ENCODE peak calls at places on chromosomes 6 and 20, in four cellular contexts. One of them, this sample, is unnamed.

GRCh38 chr6:80249897-80250296 is 143.4 kb downstream of the BCKDHB start:
- DNase-seq in M059J: no peak
- DNase-seq in transverse colon: no peak
- DNase-seq in endothelial cell: no peak
- DNase-seq in this sample: no peak

GRCh38 chr6:145137425-145137824 is 597.9 kb downstream of the EPM2A start:
- DNase-seq in M059J: peak; percentile 51
- DNase-seq in transverse colon: no peak
- DNase-seq in endothelial cell: no peak
- DNase-seq in this sample: no peak

GRCh38 chr6:159654483-159655098 is 38.5 kb downstream of the SOD2 start:
- DNase-seq in M059J: peak; percentile 65
- DNase-seq in transverse colon: no peak
- DNase-seq in endothelial cell: no peak
- DNase-seq in this sample: no peak

GRCh38 chr6:124294572-124294971 is 490.9 kb downstream of the NKAIN2 start:
- DNase-seq in M059J: peak; percentile 52
- DNase-seq in transverse colon: no peak
- DNase-seq in endothelial cell: no peak
- DNase-seq in this sample: no peak

GRCh38 chr20:1437222-1437904 is 29.3 kb downstream of the NSFL1C start:
- DNase-seq in M059J: peak; percentile 80
- DNase-seq in transverse colon: peak; percentile 80
- DNase-seq in endothelial cell: peak; percentile 81
- DNase-seq in this sample: peak; percentile 74

GRCh38 chr6:168937061-168937460 is 316.6 kb downstream of the THBS2 start:
- DNase-seq in M059J: peak; percentile 76
- DNase-seq in transverse colon: no peak
- DNase-seq in endothelial cell: no peak
- DNase-seq in this sample: no peak

GRCh38 chr6:33813246-33813904 is 9.6 kb upstream of the MLN start:
- DNase-seq in M059J: no peak
- DNase-seq in transverse colon: no peak
- DNase-seq in endothelial cell: no peak
- DNase-seq in this sample: no peak

GRCh38 chr20:40953856-40954255 is 74.8 kb upstream of the TOP1 start:
- DNase-seq in M059J: peak; percentile 53
- DNase-seq in transverse colon: no peak
- DNase-seq in endothelial cell: no peak
- DNase-seq in this sample: no peak

GRCh38 chr20:19566226-19566960 is 191.7 kb upstream of the RIN2 start:
- DNase-seq in M059J: peak; percentile 88
- DNase-seq in transverse colon: no peak
- DNase-seq in endothelial cell: no peak
- DNase-seq in this sample: no peak

GRCh38 chr6:145278163-145278807 is 457.0 kb downstream of the EPM2A start:
- DNase-seq in M059J: peak; percentile 55
- DNase-seq in transverse colon: no peak
- DNase-seq in endothelial cell: no peak
- DNase-seq in this sample: no peak

GRCh38 chr6:7271205-7271534 is 41.8 kb downstream of the SSR1 start:
- DNase-seq in M059J: no peak
- DNase-seq in transverse colon: no peak
- DNase-seq in endothelial cell: no peak
- DNase-seq in this sample: no peak

GRCh38 chr6:161143663-161144430 is 130.0 kb downstream of the AGPAT4 start:
- DNase-seq in M059J: no peak
- DNase-seq in transverse colon: no peak
- DNase-seq in endothelial cell: no peak
- DNase-seq in this sample: no peak

GRCh38 chr6:156988276-156989158 is 211.3 kb downstream of the ARID1B start:
- DNase-seq in M059J: peak; percentile 60
- DNase-seq in transverse colon: peak; percentile 47
- DNase-seq in endothelial cell: no peak
- DNase-seq in this sample: no peak

GRCh38 chr6:2412731-2413130 is 167.3 kb upstream of the GMDS start:
- DNase-seq in M059J: peak; percentile 63
- DNase-seq in transverse colon: no peak
- DNase-seq in endothelial cell: no peak
- DNase-seq in this sample: no peak

GRCh38 chr6:29625337-29625930 is 7.5 kb downstream of the GABBR1 start:
- DNase-seq in M059J: no peak
- DNase-seq in transverse colon: no peak
- DNase-seq in endothelial cell: no peak
- DNase-seq in this sample: no peak

GRCh38 chr20:50308166-50308512 is 117.5 kb downstream of the CEBPB start:
- DNase-seq in M059J: no peak
- DNase-seq in transverse colon: no peak
- DNase-seq in endothelial cell: no peak
- DNase-seq in this sample: no peak

GRCh38 chr20:35640724-35641123 is 24.0 kb downstream of the CPNE1 start:
- DNase-seq in M059J: no peak
- DNase-seq in transverse colon: no peak
- DNase-seq in endothelial cell: no peak
- DNase-seq in this sample: no peak

GRCh38 chr6:69866351-69867074 is at the start of gene COL19A1:
- DNase-seq in M059J: peak; percentile 4
- DNase-seq in transverse colon: peak; percentile 32
- DNase-seq in endothelial cell: peak; percentile 26
- DNase-seq in this sample: peak; percentile 19

GRCh38 chr6:151940307-151940706 is 132.8 kb downstream of the ESR1 start:
- DNase-seq in M059J: no peak
- DNase-seq in transverse colon: no peak
- DNase-seq in endothelial cell: no peak
- DNase-seq in this sample: no peak

GRCh38 chr6:166952567-166953464 is 3.5 kb downstream of the RNASET2 start:
- DNase-seq in M059J: no peak
- DNase-seq in transverse colon: no peak
- DNase-seq in endothelial cell: no peak
- DNase-seq in this sample: peak; percentile 57

GRCh38 chr6:31713991-31714684 is 1.0 kb upstream of the LY6G6D start:
- DNase-seq in M059J: no peak
- DNase-seq in transverse colon: peak; percentile 34
- DNase-seq in endothelial cell: no peak
- DNase-seq in this sample: no peak

GRCh38 chr6:41757931-41758640 is 10.9 kb upstream of the PGC start:
- DNase-seq in M059J: no peak
- DNase-seq in transverse colon: no peak
- DNase-seq in endothelial cell: no peak
- DNase-seq in this sample: no peak

GRCh38 chr6:13267142-13267621 is 61.2 kb downstream of the TBC1D7 start:
- DNase-seq in M059J: peak; percentile 26
- DNase-seq in transverse colon: no peak
- DNase-seq in endothelial cell: no peak
- DNase-seq in this sample: no peak

GRCh38 chr6:141587482-141588266 is 545.1 kb upstream of the GJE1 start:
- DNase-seq in M059J: peak; percentile 88
- DNase-seq in transverse colon: no peak
- DNase-seq in endothelial cell: no peak
- DNase-seq in this sample: no peak

GRCh38 chr6:106608080-106608668 is 21.1 kb downstream of the RTN4IP1 start:
- DNase-seq in M059J: peak; percentile 79
- DNase-seq in transverse colon: peak; percentile 12
- DNase-seq in endothelial cell: peak; percentile 51
- DNase-seq in this sample: no peak

GRCh38 chr6:169722362-169723199 is 1.7 kb downstream of the PHF10 start:
- DNase-seq in M059J: peak; percentile 89
- DNase-seq in transverse colon: peak; percentile 54
- DNase-seq in endothelial cell: peak; percentile 42
- DNase-seq in this sample: peak; percentile 31

GRCh38 chr20:52941803-52942202 is 30.4 kb upstream of the TSHZ2 start:
- DNase-seq in M059J: no peak
- DNase-seq in transverse colon: no peak
- DNase-seq in endothelial cell: no peak
- DNase-seq in this sample: no peak

GRCh38 chr20:63150911-63151531 is 64.9 kb downstream of the YTHDF1 start:
- DNase-seq in M059J: no peak
- DNase-seq in transverse colon: no peak
- DNase-seq in endothelial cell: no peak
- DNase-seq in this sample: no peak

GRCh38 chr6:87789198-87789899 is 87.3 kb upstream of the AKIRIN2 start:
- DNase-seq in M059J: peak; percentile 67
- DNase-seq in transverse colon: no peak
- DNase-seq in endothelial cell: no peak
- DNase-seq in this sample: no peak

GRCh38 chr6:30963641-30964040 is 19.9 kb upstream of the MUC21 start:
- DNase-seq in M059J: peak; percentile 48
- DNase-seq in transverse colon: no peak
- DNase-seq in endothelial cell: no peak
- DNase-seq in this sample: no peak